ENCODE peak calls at places on chromosome 19, in nine cellular contexts. One of them, this sample, is unnamed.

GRCh38 chr19:6383188-6383587 is 7.5 kb upstream of the PSPN start:
- DNase-seq in ovary: no peak
- DNase-seq in NCI-H2081: no peak
- DNase-seq in lung: no peak
- DNase-seq in uterus: no peak
- DNase-seq in left ventricle myocardium superior: no peak
- DNase-seq in Calu3: no peak
- DNase-seq in anterior cingulate cortex: no peak
- DNase-seq in mammary epithelial cell: no peak
- DNase-seq in this sample: no peak

GRCh38 chr19:46474211-46474610 is 2.8 kb upstream of the PNMA8A start:
- DNase-seq in ovary: no peak
- DNase-seq in NCI-H2081: no peak
- DNase-seq in lung: no peak
- DNase-seq in uterus: no peak
- DNase-seq in left ventricle myocardium superior: no peak
- DNase-seq in Calu3: no peak
- DNase-seq in anterior cingulate cortex: no peak
- DNase-seq in mammary epithelial cell: peak
- DNase-seq in this sample: no peak

GRCh38 chr19:10724573-10725071 is 6.7 kb downstream of the DNM2 start:
- DNase-seq in ovary: no peak
- DNase-seq in NCI-H2081: no peak
- DNase-seq in lung: no peak
- DNase-seq in uterus: no peak
- DNase-seq in left ventricle myocardium superior: no peak
- DNase-seq in Calu3: no peak
- DNase-seq in anterior cingulate cortex: no peak
- DNase-seq in mammary epithelial cell: no peak
- DNase-seq in this sample: no peak

GRCh38 chr19:34475975-34476594 is 5.5 kb upstream of the WTIP start:
- DNase-seq in ovary: no peak
- DNase-seq in NCI-H2081: no peak
- DNase-seq in lung: no peak
- DNase-seq in uterus: no peak
- DNase-seq in left ventricle myocardium superior: no peak
- DNase-seq in Calu3: no peak
- DNase-seq in anterior cingulate cortex: no peak
- DNase-seq in mammary epithelial cell: no peak
- DNase-seq in this sample: no peak

GRCh38 chr19:38952395-38953165 is 21.8 kb downstream of the MRPS12 start:
- DNase-seq in ovary: no peak
- DNase-seq in NCI-H2081: peak
- DNase-seq in lung: peak
- DNase-seq in uterus: no peak
- DNase-seq in left ventricle myocardium superior: no peak
- DNase-seq in Calu3: peak
- DNase-seq in anterior cingulate cortex: no peak
- DNase-seq in mammary epithelial cell: no peak
- DNase-seq in this sample: peak

GRCh38 chr19:49231804-49232203 is 74.2 kb downstream of the TRPM4 start:
- DNase-seq in ovary: no peak
- DNase-seq in NCI-H2081: no peak
- DNase-seq in lung: no peak
- DNase-seq in uterus: no peak
- DNase-seq in left ventricle myocardium superior: no peak
- DNase-seq in Calu3: no peak
- DNase-seq in anterior cingulate cortex: no peak
- DNase-seq in mammary epithelial cell: no peak
- DNase-seq in this sample: no peak

GRCh38 chr19:18428837-18429674 is 8.9 kb downstream of the ISYNA1 start:
- DNase-seq in ovary: peak
- DNase-seq in NCI-H2081: no peak
- DNase-seq in lung: no peak
- DNase-seq in uterus: peak
- DNase-seq in left ventricle myocardium superior: peak
- DNase-seq in Calu3: no peak
- DNase-seq in anterior cingulate cortex: peak
- DNase-seq in mammary epithelial cell: no peak
- DNase-seq in this sample: peak

GRCh38 chr19:19539738-19540703 is 2.0 kb downstream of the CILP2 start:
- DNase-seq in ovary: peak
- DNase-seq in NCI-H2081: no peak
- DNase-seq in lung: peak
- DNase-seq in uterus: peak
- DNase-seq in left ventricle myocardium superior: peak
- DNase-seq in Calu3: no peak
- DNase-seq in anterior cingulate cortex: no peak
- DNase-seq in mammary epithelial cell: peak
- DNase-seq in this sample: peak

GRCh38 chr19:35498984-35499383 is 8.7 kb upstream of the KRTDAP start:
- DNase-seq in ovary: no peak
- DNase-seq in NCI-H2081: no peak
- DNase-seq in lung: no peak
- DNase-seq in uterus: no peak
- DNase-seq in left ventricle myocardium superior: no peak
- DNase-seq in Calu3: no peak
- DNase-seq in anterior cingulate cortex: no peak
- DNase-seq in mammary epithelial cell: no peak
- DNase-seq in this sample: no peak

GRCh38 chr19:14361824-14362223 is 19.4 kb upstream of the ADGRE5 start:
- DNase-seq in ovary: no peak
- DNase-seq in NCI-H2081: no peak
- DNase-seq in lung: no peak
- DNase-seq in uterus: peak
- DNase-seq in left ventricle myocardium superior: no peak
- DNase-seq in Calu3: no peak
- DNase-seq in anterior cingulate cortex: no peak
- DNase-seq in mammary epithelial cell: no peak
- DNase-seq in this sample: peak

GRCh38 chr19:16070366-16070990 is 5.8 kb upstream of the TPM4 start:
- DNase-seq in ovary: peak
- DNase-seq in NCI-H2081: no peak
- DNase-seq in lung: peak
- DNase-seq in uterus: peak
- DNase-seq in left ventricle myocardium superior: peak
- DNase-seq in Calu3: peak
- DNase-seq in anterior cingulate cortex: no peak
- DNase-seq in mammary epithelial cell: peak
- DNase-seq in this sample: no peak

GRCh38 chr19:32201661-32202060 is 143.7 kb upstream of the ZNF507 start:
- DNase-seq in ovary: no peak
- DNase-seq in NCI-H2081: no peak
- DNase-seq in lung: peak
- DNase-seq in uterus: no peak
- DNase-seq in left ventricle myocardium superior: no peak
- DNase-seq in Calu3: no peak
- DNase-seq in anterior cingulate cortex: no peak
- DNase-seq in mammary epithelial cell: no peak
- DNase-seq in this sample: no peak

GRCh38 chr19:46863818-46864629 is 3.2 kb downstream of the ARHGAP35 start:
- DNase-seq in ovary: no peak
- DNase-seq in NCI-H2081: no peak
- DNase-seq in lung: peak
- DNase-seq in uterus: peak
- DNase-seq in left ventricle myocardium superior: no peak
- DNase-seq in Calu3: peak
- DNase-seq in anterior cingulate cortex: peak
- DNase-seq in mammary epithelial cell: peak
- DNase-seq in this sample: peak

GRCh38 chr19:1570836-1571235 is 2.7 kb upstream of the MEX3D start:
- DNase-seq in ovary: peak
- DNase-seq in NCI-H2081: no peak
- DNase-seq in lung: no peak
- DNase-seq in uterus: no peak
- DNase-seq in left ventricle myocardium superior: no peak
- DNase-seq in Calu3: no peak
- DNase-seq in anterior cingulate cortex: no peak
- DNase-seq in mammary epithelial cell: no peak
- DNase-seq in this sample: no peak

GRCh38 chr19:57552432-57552831 is 7.2 kb downstream of the ZNF550 start:
- DNase-seq in ovary: no peak
- DNase-seq in NCI-H2081: no peak
- DNase-seq in lung: no peak
- DNase-seq in uterus: no peak
- DNase-seq in left ventricle myocardium superior: no peak
- DNase-seq in Calu3: no peak
- DNase-seq in anterior cingulate cortex: no peak
- DNase-seq in mammary epithelial cell: no peak
- DNase-seq in this sample: no peak

GRCh38 chr19:58274771-58275199 is 4.0 kb upstream of the ZNF8 start:
- DNase-seq in ovary: no peak
- DNase-seq in NCI-H2081: no peak
- DNase-seq in lung: no peak
- DNase-seq in uterus: no peak
- DNase-seq in left ventricle myocardium superior: no peak
- DNase-seq in Calu3: no peak
- DNase-seq in anterior cingulate cortex: no peak
- DNase-seq in mammary epithelial cell: peak
- DNase-seq in this sample: no peak

GRCh38 chr19:12948597-12949362 is 3.1 kb downstream of the RAD23A start:
- DNase-seq in ovary: no peak
- DNase-seq in NCI-H2081: no peak
- DNase-seq in lung: no peak
- DNase-seq in uterus: no peak
- DNase-seq in left ventricle myocardium superior: no peak
- DNase-seq in Calu3: no peak
- DNase-seq in anterior cingulate cortex: no peak
- DNase-seq in mammary epithelial cell: no peak
- DNase-seq in this sample: no peak

GRCh38 chr19:49985926-49986325 is 25.0 kb upstream of the SIGLEC11 start:
- DNase-seq in ovary: no peak
- DNase-seq in NCI-H2081: no peak
- DNase-seq in lung: no peak
- DNase-seq in uterus: no peak
- DNase-seq in left ventricle myocardium superior: no peak
- DNase-seq in Calu3: no peak
- DNase-seq in anterior cingulate cortex: peak
- DNase-seq in mammary epithelial cell: no peak
- DNase-seq in this sample: no peak

GRCh38 chr19:45878043-45878794 is 7.7 kb downstream of the IRF2BP1 start:
- DNase-seq in ovary: no peak
- DNase-seq in NCI-H2081: no peak
- DNase-seq in lung: peak
- DNase-seq in uterus: no peak
- DNase-seq in left ventricle myocardium superior: no peak
- DNase-seq in Calu3: peak
- DNase-seq in anterior cingulate cortex: no peak
- DNase-seq in mammary epithelial cell: no peak
- DNase-seq in this sample: no peak